ENCODE peak calls at places on chromosomes 5 and 9, in eight cellular contexts. One of them, this sample, is unnamed.

GRCh38 chr5:4947899-4948556 is 192.1 kb upstream of the ADAMTS16 start:
- DNase-seq in mesothelial cell of epicardium: no peak
- DNase-seq in NCI-H2081: no peak
- DNase-seq in IMR-90: no peak
- DNase-seq in DMS79: no peak
- DNase-seq in glomerular endothelial cell: no peak
- DNase-seq in epithelial cell of esophagus: no peak
- DNase-seq in sciatic nerve: no peak
- DNase-seq in this sample: no peak

GRCh38 chr9:89022071-89022721 is 30.9 kb downstream of the S1PR3 start:
- DNase-seq in mesothelial cell of epicardium: no peak
- DNase-seq in NCI-H2081: no peak
- DNase-seq in IMR-90: peak; percentile 26
- DNase-seq in DMS79: no peak
- DNase-seq in glomerular endothelial cell: no peak
- DNase-seq in epithelial cell of esophagus: peak; percentile 53
- DNase-seq in sciatic nerve: no peak
- DNase-seq in this sample: no peak

GRCh38 chr5:98414938-98415337 is 358.5 kb upstream of the RGMB start:
- DNase-seq in mesothelial cell of epicardium: no peak
- DNase-seq in NCI-H2081: no peak
- DNase-seq in IMR-90: peak; percentile 95
- DNase-seq in DMS79: no peak
- DNase-seq in glomerular endothelial cell: no peak
- DNase-seq in epithelial cell of esophagus: peak; percentile 95
- DNase-seq in sciatic nerve: no peak
- DNase-seq in this sample: no peak

GRCh38 chr9:13956107-13956506 is 357.8 kb downstream of the NFIB start:
- DNase-seq in mesothelial cell of epicardium: no peak
- DNase-seq in NCI-H2081: no peak
- DNase-seq in IMR-90: no peak
- DNase-seq in DMS79: peak; percentile 96
- DNase-seq in glomerular endothelial cell: no peak
- DNase-seq in epithelial cell of esophagus: no peak
- DNase-seq in sciatic nerve: no peak
- DNase-seq in this sample: no peak

GRCh38 chr9:81607593-81608288 is 81.6 kb downstream of the TLE1 start:
- DNase-seq in mesothelial cell of epicardium: no peak
- DNase-seq in NCI-H2081: no peak
- DNase-seq in IMR-90: no peak
- DNase-seq in DMS79: no peak
- DNase-seq in glomerular endothelial cell: no peak
- DNase-seq in epithelial cell of esophagus: no peak
- DNase-seq in sciatic nerve: no peak
- DNase-seq in this sample: no peak

GRCh38 chr5:110769282-110769681 is 30.5 kb downstream of the SLC25A46 start:
- DNase-seq in mesothelial cell of epicardium: no peak
- DNase-seq in NCI-H2081: no peak
- DNase-seq in IMR-90: peak; percentile 83
- DNase-seq in DMS79: no peak
- DNase-seq in glomerular endothelial cell: no peak
- DNase-seq in epithelial cell of esophagus: peak; percentile 78
- DNase-seq in sciatic nerve: no peak
- DNase-seq in this sample: no peak

GRCh38 chr9:24986331-24986730 is 440.6 kb upstream of the IZUMO3 start:
- DNase-seq in mesothelial cell of epicardium: no peak
- DNase-seq in NCI-H2081: no peak
- DNase-seq in IMR-90: no peak
- DNase-seq in DMS79: no peak
- DNase-seq in glomerular endothelial cell: no peak
- DNase-seq in epithelial cell of esophagus: no peak
- DNase-seq in sciatic nerve: no peak
- DNase-seq in this sample: no peak

GRCh38 chr9:2023532-2023931 is 8.4 kb downstream of the SMARCA2 start:
- DNase-seq in mesothelial cell of epicardium: no peak
- DNase-seq in NCI-H2081: no peak
- DNase-seq in IMR-90: no peak
- DNase-seq in DMS79: no peak
- DNase-seq in glomerular endothelial cell: no peak
- DNase-seq in epithelial cell of esophagus: no peak
- DNase-seq in sciatic nerve: no peak
- DNase-seq in this sample: no peak

GRCh38 chr5:84872768-84873167 is 488.1 kb upstream of the EDIL3 start:
- DNase-seq in mesothelial cell of epicardium: no peak
- DNase-seq in NCI-H2081: no peak
- DNase-seq in IMR-90: no peak
- DNase-seq in DMS79: no peak
- DNase-seq in glomerular endothelial cell: no peak
- DNase-seq in epithelial cell of esophagus: no peak
- DNase-seq in sciatic nerve: no peak
- DNase-seq in this sample: no peak

GRCh38 chr9:80163889-80164288 is 592.1 kb downstream of the TLE4 start:
- DNase-seq in mesothelial cell of epicardium: no peak
- DNase-seq in NCI-H2081: no peak
- DNase-seq in IMR-90: no peak
- DNase-seq in DMS79: no peak
- DNase-seq in glomerular endothelial cell: no peak
- DNase-seq in epithelial cell of esophagus: no peak
- DNase-seq in sciatic nerve: no peak
- DNase-seq in this sample: no peak

GRCh38 chr5:141430332-141431113 is at the start of gene PCDHGA12:
- DNase-seq in mesothelial cell of epicardium: no peak
- DNase-seq in NCI-H2081: no peak
- DNase-seq in IMR-90: peak; percentile 87
- DNase-seq in DMS79: no peak
- DNase-seq in glomerular endothelial cell: no peak
- DNase-seq in epithelial cell of esophagus: peak; percentile 77
- DNase-seq in sciatic nerve: no peak
- DNase-seq in this sample: no peak

GRCh38 chr5:13250450-13251291 is 693.8 kb downstream of the DNAH5 start:
- DNase-seq in mesothelial cell of epicardium: no peak
- DNase-seq in NCI-H2081: peak; percentile 43
- DNase-seq in IMR-90: peak; percentile 6
- DNase-seq in DMS79: no peak
- DNase-seq in glomerular endothelial cell: no peak
- DNase-seq in epithelial cell of esophagus: peak; percentile 30
- DNase-seq in sciatic nerve: no peak
- DNase-seq in this sample: peak; percentile 20

GRCh38 chr5:132260051-132260450 is 2.6 kb downstream of the PDLIM4 start:
- DNase-seq in mesothelial cell of epicardium: no peak
- DNase-seq in NCI-H2081: no peak
- DNase-seq in IMR-90: peak; percentile 61
- DNase-seq in DMS79: no peak
- DNase-seq in glomerular endothelial cell: no peak
- DNase-seq in epithelial cell of esophagus: peak; percentile 69
- DNase-seq in sciatic nerve: peak; percentile 60
- DNase-seq in this sample: peak; percentile 33

GRCh38 chr9:84293001-84293798 is 47.4 kb downstream of the SLC28A3 start:
- DNase-seq in mesothelial cell of epicardium: no peak
- DNase-seq in NCI-H2081: no peak
- DNase-seq in IMR-90: no peak
- DNase-seq in DMS79: no peak
- DNase-seq in glomerular endothelial cell: no peak
- DNase-seq in epithelial cell of esophagus: no peak
- DNase-seq in sciatic nerve: no peak
- DNase-seq in this sample: no peak

GRCh38 chr9:93126825-93127368 is 7.2 kb downstream of the NINJ1 start:
- DNase-seq in mesothelial cell of epicardium: no peak
- DNase-seq in NCI-H2081: no peak
- DNase-seq in IMR-90: no peak
- DNase-seq in DMS79: no peak
- DNase-seq in glomerular endothelial cell: no peak
- DNase-seq in epithelial cell of esophagus: peak; percentile 25
- DNase-seq in sciatic nerve: peak; percentile 65
- DNase-seq in this sample: peak; percentile 73

GRCh38 chr5:173474881-173475287 is 141.6 kb downstream of the BOD1 start:
- DNase-seq in mesothelial cell of epicardium: no peak
- DNase-seq in NCI-H2081: no peak
- DNase-seq in IMR-90: peak; percentile 94
- DNase-seq in DMS79: no peak
- DNase-seq in glomerular endothelial cell: no peak
- DNase-seq in epithelial cell of esophagus: no peak
- DNase-seq in sciatic nerve: no peak
- DNase-seq in this sample: no peak

GRCh38 chr9:81578606-81579005 is 110.7 kb downstream of the TLE1 start:
- DNase-seq in mesothelial cell of epicardium: no peak
- DNase-seq in NCI-H2081: no peak
- DNase-seq in IMR-90: peak; percentile 74
- DNase-seq in DMS79: no peak
- DNase-seq in glomerular endothelial cell: no peak
- DNase-seq in epithelial cell of esophagus: no peak
- DNase-seq in sciatic nerve: no peak
- DNase-seq in this sample: no peak

GRCh38 chr9:136776947-136777346 is 12.6 kb upstream of the LCN15 start:
- DNase-seq in mesothelial cell of epicardium: no peak
- DNase-seq in NCI-H2081: no peak
- DNase-seq in IMR-90: no peak
- DNase-seq in DMS79: no peak
- DNase-seq in glomerular endothelial cell: no peak
- DNase-seq in epithelial cell of esophagus: no peak
- DNase-seq in sciatic nerve: no peak
- DNase-seq in this sample: no peak

GRCh38 chr9:132923346-132923902 is 21.0 kb downstream of the TSC1 start:
- DNase-seq in mesothelial cell of epicardium: no peak
- DNase-seq in NCI-H2081: no peak
- DNase-seq in IMR-90: no peak
- DNase-seq in DMS79: no peak
- DNase-seq in glomerular endothelial cell: no peak
- DNase-seq in epithelial cell of esophagus: peak; percentile 96
- DNase-seq in sciatic nerve: no peak
- DNase-seq in this sample: no peak